ENCODE peak calls at places on chromosomes 12 and 14, in eight cellular contexts. X is uterus, R is cardiac muscle cell, B is astrocyte of the cerebellum, P is left lung, H is ovary, E is Panc1, C is AG10803. Y is an unnamed sample.

GRCh38 chr12:17992002-17992656 is 97.9 kb downstream of the RERGL start:
- DNase-seq in X (no peak), R (peak), B (peak), P (no peak), H (no peak), E (peak), C (peak), Y (no peak)

GRCh38 chr14:96581902-96582640 is 79.9 kb downstream of the PAPOLA start:
- DNase-seq in X (no peak), R (no peak), B (no peak), P (no peak), H (no peak), E (no peak), C (no peak), Y (no peak)

GRCh38 chr12:64744422-64745258 is 14.6 kb downstream of the GNS start:
- DNase-seq in X (no peak), R (no peak), B (no peak), P (no peak), H (no peak), E (no peak), C (peak), Y (no peak)

GRCh38 chr12:6476496-6476895 is 6.0 kb upstream of the VAMP1 start:
- DNase-seq in X (no peak), R (no peak), B (peak), P (no peak), H (no peak), E (no peak), C (peak), Y (no peak)

GRCh38 chr14:55245657-55246268 is 25.5 kb upstream of the FBXO34 start:
- DNase-seq in X (no peak), R (peak), B (peak), P (no peak), H (no peak), E (peak), C (peak), Y (no peak)

GRCh38 chr12:1044697-1045096 is 53.7 kb downstream of the ERC1 start:
- DNase-seq in X (no peak), R (no peak), B (peak), P (no peak), H (no peak), E (no peak), C (peak), Y (no peak)

GRCh38 chr12:64175254-64175945 is 46.7 kb downstream of the KICS2 start:
- DNase-seq in X (no peak), R (no peak), B (no peak), P (no peak), H (no peak), E (no peak), C (peak), Y (no peak)

GRCh38 chr14:52348279-52348678 is 34.2 kb downstream of the PTGER2 start:
- DNase-seq in X (no peak), R (no peak), B (no peak), P (no peak), H (no peak), E (no peak), C (peak), Y (no peak)

GRCh38 chr12:68611094-68611818 is 557 bp downstream of the RAP1B start:
- DNase-seq in X (peak), R (peak), B (peak), P (peak), H (peak), E (no peak), C (peak), Y (no peak)

GRCh38 chr12:130680451-130680990 is 35.6 kb downstream of the RIMBP2 start:
- DNase-seq in X (no peak), R (no peak), B (no peak), P (no peak), H (no peak), E (no peak), C (no peak), Y (no peak)

GRCh38 chr14:60922050-60922449 is 58.8 kb downstream of the TRMT5 start:
- DNase-seq in X (no peak), R (no peak), B (no peak), P (no peak), H (no peak), E (no peak), C (no peak), Y (no peak)

GRCh38 chr12:103392722-103393121 is 103.0 kb downstream of the C12orf42 start:
- DNase-seq in X (no peak), R (no peak), B (no peak), P (no peak), H (no peak), E (no peak), C (no peak), Y (no peak)

GRCh38 chr14:72651081-72651480 is 242.8 kb downstream of the DPF3 start:
- DNase-seq in X (no peak), R (peak), B (peak), P (no peak), H (peak), E (no peak), C (peak), Y (no peak)

GRCh38 chr12:32445356-32445755 is 46.0 kb downstream of the FGD4 start:
- DNase-seq in X (no peak), R (no peak), B (no peak), P (no peak), H (no peak), E (no peak), C (no peak), Y (no peak)

GRCh38 chr14:62071029-62071428 is 308.8 kb downstream of the SNAPC1 start:
- DNase-seq in X (no peak), R (no peak), B (no peak), P (no peak), H (no peak), E (no peak), C (peak), Y (no peak)

DNA sequence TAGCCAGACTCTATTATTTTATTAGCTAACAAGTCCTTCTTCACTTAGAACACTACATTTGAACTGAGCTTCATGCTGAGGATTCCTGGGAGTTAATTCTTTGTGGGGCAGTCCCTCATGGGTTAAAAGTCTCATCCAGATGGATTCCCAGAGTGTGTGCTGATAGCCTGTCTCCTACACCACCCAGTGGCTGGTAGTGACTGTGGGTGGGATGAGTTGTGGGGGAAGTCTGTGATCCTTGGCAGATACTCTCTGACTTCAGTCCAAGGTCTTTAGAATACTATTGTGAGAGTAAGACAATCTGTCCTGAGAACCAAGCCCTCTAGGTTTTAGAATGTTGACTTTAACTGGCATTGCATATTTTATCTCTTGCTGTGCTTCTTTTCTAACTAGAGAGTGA is 37.2 kb downstream of the AKAP6 start:
- DNase-seq in X (no peak), R (peak), B (peak), P (no peak), H (no peak), E (no peak), C (peak), Y (no peak)
- TF ChIP-seq CTCF in X (no peak), R (no peak), B (peak), P (no peak), H (no peak), E (no peak), C (peak), Y (peak)

DNA sequence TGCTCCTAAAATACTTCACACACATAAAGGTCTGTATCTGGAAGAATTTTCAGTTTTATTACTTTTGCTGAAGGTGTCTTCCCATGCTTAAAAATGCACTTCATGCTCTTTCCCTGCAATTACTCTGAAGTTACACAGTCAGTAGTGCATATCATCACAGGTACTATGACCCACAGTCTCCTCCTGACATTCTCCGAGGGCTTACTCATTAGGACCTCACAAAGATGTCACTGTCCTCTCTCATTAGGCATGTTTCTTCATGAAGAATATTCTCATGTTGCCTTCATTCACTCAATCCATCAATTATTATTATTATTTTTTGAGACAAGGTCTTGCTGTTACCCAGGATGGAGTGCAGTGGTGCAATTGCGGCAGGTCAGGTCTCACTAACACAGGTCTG is 119.6 kb upstream of the WSCD2 start:
- DNase-seq in X (no peak), R (no peak), B (no peak), P (no peak), H (no peak), E (no peak), C (no peak), Y (no peak)
- H3K4me3 ChIP-seq in X (no peak), R (no peak), B (no peak), P (no peak), H (no peak), E (no peak), C (no peak), Y (no peak)

DNA sequence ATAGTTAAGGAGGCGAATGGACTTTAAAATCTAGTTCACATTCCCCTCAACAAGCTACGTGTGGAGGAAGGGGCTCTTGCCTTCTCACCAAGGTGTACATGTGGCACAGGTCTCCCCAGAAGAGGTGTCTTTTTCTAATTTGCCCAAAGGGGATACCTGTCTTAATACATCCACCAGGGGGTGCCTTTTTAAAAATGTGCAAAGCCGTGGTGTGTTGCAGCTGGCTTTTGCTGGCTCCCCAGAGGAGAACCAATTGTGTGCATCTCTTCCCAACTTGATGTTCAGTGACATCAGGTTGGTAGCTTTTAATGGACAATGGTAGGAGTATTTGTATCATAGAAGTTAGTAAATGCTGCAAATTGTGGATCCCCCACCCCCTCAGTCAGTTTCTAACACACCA is 33.8 kb downstream of the CREBL2 start:
- DNase-seq in X (no peak), R (peak), B (no peak), P (no peak), H (no peak), E (no peak), C (peak), Y (no peak)
- TF ChIP-seq CTCF in X (no peak), R (peak), B (peak), P (peak), H (peak), E (peak), C (peak), Y (peak)

GRCh38 chr14:74567219-74567618 is 44.8 kb downstream of the LTBP2 start:
- DNase-seq in X (no peak), R (no peak), B (no peak), P (no peak), H (no peak), E (no peak), C (no peak), Y (no peak)

GRCh38 chr14:74567646-74568379 is 44.2 kb downstream of the LTBP2 start:
- DNase-seq in X (no peak), R (no peak), B (no peak), P (no peak), H (no peak), E (no peak), C (no peak), Y (no peak)

GRCh38 chr14:74569387-74569786 is 42.6 kb downstream of the LTBP2 start:
- DNase-seq in X (no peak), R (no peak), B (no peak), P (no peak), H (no peak), E (no peak), C (no peak), Y (no peak)

GRCh38 chr14:74568896-74569295 is 43.1 kb downstream of the LTBP2 start:
- DNase-seq in X (no peak), R (no peak), B (no peak), P (no peak), H (peak), E (no peak), C (peak), Y (no peak)

GRCh38 chr14:74568380-74568649 is 43.7 kb downstream of the LTBP2 start:
- DNase-seq in X (no peak), R (no peak), B (no peak), P (no peak), H (no peak), E (no peak), C (no peak), Y (no peak)
- H3K4me3 ChIP-seq in X (no peak), R (no peak), B (no peak), P (no peak), H (no peak), E (no peak), C (no peak), Y (no peak)

GRCh38 chr14:21092147-21093011 is 6.1 kb downstream of the ZNF219 start:
- DNase-seq in X (peak), R (peak), B (peak), P (peak), H (peak), E (peak), C (peak), Y (no peak)

GRCh38 chr14:21091784-21092146 is 6.7 kb downstream of the ZNF219 start:
- DNase-seq in X (peak), R (no peak), B (no peak), P (no peak), H (no peak), E (no peak), C (no peak), Y (no peak)

GRCh38 chr14:21093018-21093417 is 5.4 kb downstream of the ZNF219 start:
- DNase-seq in X (peak), R (no peak), B (no peak), P (peak), H (no peak), E (no peak), C (no peak), Y (no peak)

GRCh38 chr14:21095430-21096205 is 2.8 kb downstream of the ZNF219 start:
- DNase-seq in X (no peak), R (no peak), B (no peak), P (no peak), H (no peak), E (no peak), C (peak), Y (no peak)

GRCh38 chr14:21093769-21094681 is 4.4 kb downstream of the ZNF219 start:
- DNase-seq in X (peak), R (peak), B (no peak), P (no peak), H (no peak), E (no peak), C (no peak), Y (no peak)
- TF ChIP-seq CTCF in X (no peak), R (peak), B (peak), P (no peak), H (no peak), E (no peak), C (peak), Y (peak)

GRCh38 chr12:51027342-51027835 is 1.2 kb upstream of the SLC11A2 start:
- DNase-seq in X (no peak), R (no peak), B (no peak), P (no peak), H (peak), E (no peak), C (no peak), Y (no peak)
- H3K4me3 ChIP-seq in X (no peak), R (no peak), B (no peak), P (no peak), H (no peak), E (no peak), C (no peak), Y (no peak)